ENCODE peak calls at places on chromosome 5, in five cellular contexts. One of them, this sample, is unnamed.
A peak's percentile ranks its signal among the peaks of the same experiment; 100 is the strongest.

GRCh38 chr5:32058101-32058500 is 116.0 kb downstream of the GOLPH3 start:
- DNase-seq in neuronal stem cell: no peak
- DNase-seq in H9: no peak
- DNase-seq in colonic mucosa: no peak
- DNase-seq in HCT116: no peak
- DNase-seq in this sample: no peak

GRCh38 chr5:180779985-180780610 is 22.5 kb downstream of the MGAT1 start:
- DNase-seq in H9: no peak
- DNase-seq in HCT116: no peak
- DNase-seq in neuronal stem cell: no peak
- DNase-seq in colonic mucosa: no peak
- DNase-seq in this sample: no peak

GRCh38 chr5:132104561-132104960 is 31.0 kb downstream of the CSF2 start:
- DNase-seq in colonic mucosa: no peak
- DNase-seq in neuronal stem cell: no peak
- DNase-seq in HCT116: no peak
- DNase-seq in H9: no peak
- DNase-seq in this sample: no peak

GRCh38 chr5:44002381-44002901 is 386.8 kb downstream of the FGF10 start:
- DNase-seq in neuronal stem cell: no peak
- DNase-seq in HCT116: peak; percentile 2
- DNase-seq in H9: no peak
- DNase-seq in colonic mucosa: no peak
- DNase-seq in this sample: no peak

GRCh38 chr5:115465416-115465815 is 79.2 kb downstream of the FEM1C start:
- DNase-seq in HCT116: no peak
- DNase-seq in colonic mucosa: no peak
- DNase-seq in neuronal stem cell: no peak
- DNase-seq in H9: no peak
- DNase-seq in this sample: no peak

GRCh38 chr5:159510282-159510681 is 180.0 kb upstream of the IL12B start:
- DNase-seq in HCT116: no peak
- DNase-seq in colonic mucosa: peak; percentile 43
- DNase-seq in H9: peak; percentile 93
- DNase-seq in neuronal stem cell: peak; percentile 70
- DNase-seq in this sample: peak; percentile 16

GRCh38 chr5:169826618-169827017 is 153.7 kb downstream of the INSYN2B start:
- DNase-seq in colonic mucosa: no peak
- DNase-seq in H9: no peak
- DNase-seq in HCT116: no peak
- DNase-seq in neuronal stem cell: no peak
- DNase-seq in this sample: no peak

GRCh38 chr5:5252106-5252505 is 112.0 kb downstream of the ADAMTS16 start:
- DNase-seq in HCT116: no peak
- DNase-seq in H9: no peak
- DNase-seq in colonic mucosa: no peak
- DNase-seq in neuronal stem cell: no peak
- DNase-seq in this sample: peak; percentile 15

GRCh38 chr5:132557425-132557805 is 638 bp downstream of the RAD50 start:
- DNase-seq in colonic mucosa: peak; percentile 83
- DNase-seq in H9: peak; percentile 63
- DNase-seq in neuronal stem cell: no peak
- DNase-seq in HCT116: peak; percentile 37
- DNase-seq in this sample: peak; percentile 88

GRCh38 chr5:142900926-142901325 is 130.7 kb downstream of the ARHGAP26 start:
- DNase-seq in H9: no peak
- DNase-seq in colonic mucosa: no peak
- DNase-seq in neuronal stem cell: no peak
- DNase-seq in HCT116: no peak
- DNase-seq in this sample: peak; percentile 38

GRCh38 chr5:40791715-40792139 is 6.4 kb downstream of the PRKAA1 start:
- DNase-seq in colonic mucosa: no peak
- DNase-seq in HCT116: no peak
- DNase-seq in H9: no peak
- DNase-seq in neuronal stem cell: no peak
- DNase-seq in this sample: peak; percentile 11

GRCh38 chr5:29037716-29038115 is 1999.3 kb upstream of the CDH9 start:
- DNase-seq in colonic mucosa: no peak
- DNase-seq in H9: no peak
- DNase-seq in HCT116: no peak
- DNase-seq in neuronal stem cell: no peak
- DNase-seq in this sample: no peak

GRCh38 chr5:53569486-53569885 is 9.0 kb downstream of the NDUFS4 start:
- DNase-seq in colonic mucosa: no peak
- DNase-seq in neuronal stem cell: no peak
- DNase-seq in H9: no peak
- DNase-seq in HCT116: no peak
- DNase-seq in this sample: no peak

GRCh38 chr5:39520232-39520572 is 95.4 kb upstream of the DAB2 start:
- DNase-seq in colonic mucosa: no peak
- DNase-seq in neuronal stem cell: no peak
- DNase-seq in H9: no peak
- DNase-seq in HCT116: no peak
- DNase-seq in this sample: no peak

GRCh38 chr5:133048993-133049725 is 2.7 kb upstream of the HSPA4 start:
- DNase-seq in H9: no peak
- DNase-seq in colonic mucosa: no peak
- DNase-seq in neuronal stem cell: no peak
- DNase-seq in HCT116: no peak
- DNase-seq in this sample: peak; percentile 24

GRCh38 chr5:38845555-38846378 is at the start of gene OSMR:
- DNase-seq in neuronal stem cell: peak; percentile 29
- DNase-seq in colonic mucosa: peak; percentile 70
- DNase-seq in HCT116: peak; percentile 78
- DNase-seq in H9: peak; percentile 65
- DNase-seq in this sample: peak; percentile 93

GRCh38 chr5:136729901-136730355 is 364.6 kb upstream of the TRPC7 start:
- DNase-seq in colonic mucosa: no peak
- DNase-seq in HCT116: peak; percentile 34
- DNase-seq in H9: no peak
- DNase-seq in neuronal stem cell: no peak
- DNase-seq in this sample: peak; percentile 92

GRCh38 chr5:133847886-133848285 is 120.5 kb downstream of the C5orf15 start:
- DNase-seq in colonic mucosa: no peak
- DNase-seq in H9: peak; percentile 16
- DNase-seq in HCT116: no peak
- DNase-seq in neuronal stem cell: no peak
- DNase-seq in this sample: no peak

GRCh38 chr5:17365756-17366155 is 132.3 kb upstream of the TAF11L2 start:
- DNase-seq in HCT116: no peak
- DNase-seq in H9: no peak
- DNase-seq in neuronal stem cell: peak; percentile 9
- DNase-seq in colonic mucosa: no peak
- DNase-seq in this sample: no peak

GRCh38 chr5:54669845-54670635 is 152.5 kb downstream of the SNX18 start:
- DNase-seq in colonic mucosa: no peak
- DNase-seq in H9: no peak
- DNase-seq in HCT116: no peak
- DNase-seq in neuronal stem cell: no peak
- DNase-seq in this sample: no peak

GRCh38 chr5:179731791-179732411 is 721 bp upstream of the MAML1 start:
- DNase-seq in HCT116: no peak
- DNase-seq in H9: peak; percentile 36
- DNase-seq in colonic mucosa: peak; percentile 32
- DNase-seq in neuronal stem cell: no peak
- DNase-seq in this sample: peak; percentile 89

GRCh38 chr5:107604146-107604910 is 66.4 kb downstream of the EFNA5 start:
- DNase-seq in H9: no peak
- DNase-seq in colonic mucosa: no peak
- DNase-seq in neuronal stem cell: no peak
- DNase-seq in HCT116: no peak
- DNase-seq in this sample: no peak

GRCh38 chr5:136998864-136999263 is 500.3 kb downstream of the SPOCK1 start:
- DNase-seq in HCT116: no peak
- DNase-seq in neuronal stem cell: no peak
- DNase-seq in H9: no peak
- DNase-seq in colonic mucosa: peak; percentile 28
- DNase-seq in this sample: no peak

GRCh38 chr5:31954091-31954490 is 220.0 kb downstream of the GOLPH3 start:
- DNase-seq in neuronal stem cell: no peak
- DNase-seq in HCT116: no peak
- DNase-seq in colonic mucosa: no peak
- DNase-seq in H9: no peak
- DNase-seq in this sample: no peak

GRCh38 chr5:15499528-15500325 is at the start of gene FBXL7:
- DNase-seq in neuronal stem cell: peak; percentile 71
- DNase-seq in HCT116: no peak
- DNase-seq in H9: peak; percentile 81
- DNase-seq in colonic mucosa: peak; percentile 47
- DNase-seq in this sample: peak; percentile 36
- H3K9ac ChIP-seq in neuronal stem cell: peak within 1 kb of the TSS; percentile 97
- H3K9ac ChIP-seq in HCT116: no peak within 1 kb of the TSS
- H3K9ac ChIP-seq in H9: peak within 1 kb of the TSS; percentile 36
- H3K9ac ChIP-seq in colonic mucosa: peak within 1 kb of the TSS; percentile 69
- H3K9ac ChIP-seq in this sample: peak within 1 kb of the TSS; percentile 87

DNA sequence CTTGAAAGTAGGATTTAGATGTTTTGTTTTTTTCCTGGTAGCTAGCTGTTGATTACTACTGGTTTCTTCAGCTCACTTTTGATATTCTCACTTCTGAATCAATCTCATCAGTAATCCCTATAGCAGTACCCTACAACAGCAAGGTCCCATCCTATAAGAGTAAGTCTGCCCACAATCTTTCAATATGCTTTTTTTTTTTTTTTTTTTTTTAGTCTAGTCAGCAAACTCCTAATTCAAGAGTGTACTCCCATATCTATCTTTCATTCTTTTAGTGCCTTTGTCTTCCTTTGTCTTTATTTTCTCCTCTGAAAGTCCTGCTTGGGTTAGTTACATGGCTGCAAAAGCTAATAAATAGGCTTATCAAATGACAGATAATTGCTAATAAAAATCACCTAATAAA is 362.4 kb upstream of the RIOK2 start:
- DNase-seq in H9: no peak
- DNase-seq in HCT116: no peak
- DNase-seq in colonic mucosa: no peak
- DNase-seq in neuronal stem cell: no peak
- DNase-seq in this sample: no peak
- H3K9me3 ChIP-seq in H9: no peaks in the 10 kb centered on the region
- H3K9me3 ChIP-seq in HCT116: no peaks in the 10 kb centered on the region
- H3K9me3 ChIP-seq in colonic mucosa: no peaks in the 10 kb centered on the region
- H3K9me3 ChIP-seq in neuronal stem cell: no peaks in the 10 kb centered on the region
- H3K9me3 ChIP-seq in this sample: no peaks in the 10 kb centered on the region

DNA sequence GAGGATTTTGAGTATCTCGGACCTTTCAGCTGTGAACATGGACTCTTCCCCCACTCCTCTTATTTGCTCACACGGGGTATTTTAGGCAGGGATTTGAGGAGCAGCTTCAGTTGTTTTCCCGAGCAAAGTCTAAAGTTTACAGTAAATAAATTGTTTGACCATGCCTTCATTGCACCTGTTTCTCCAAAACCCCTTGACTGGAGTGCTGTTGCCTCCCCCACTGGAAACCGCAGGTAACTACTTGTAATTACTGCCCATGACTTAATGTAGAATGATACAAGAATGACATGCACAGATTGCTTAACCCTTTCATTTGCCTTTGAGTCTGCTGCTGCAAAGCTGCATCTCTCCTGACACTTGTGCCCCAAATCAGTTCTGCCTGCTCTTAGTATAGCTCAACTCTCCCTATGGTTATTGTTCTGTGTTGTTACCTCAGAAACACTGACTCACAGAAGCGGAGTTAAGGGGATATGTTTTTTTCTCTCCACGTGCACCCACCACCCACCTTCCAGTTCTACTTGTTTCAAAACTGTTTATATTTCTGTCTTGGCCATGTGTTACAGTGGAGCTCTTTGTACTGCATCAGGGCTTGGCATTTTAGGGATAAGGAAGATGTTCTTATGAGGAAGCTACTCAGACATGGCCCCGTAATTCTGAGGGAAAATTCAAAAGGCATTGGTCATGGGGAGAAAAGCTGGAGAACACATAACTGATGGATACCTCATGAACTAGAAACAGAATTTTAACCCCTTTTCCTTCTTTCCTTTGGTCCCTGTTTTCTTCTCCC is 2.2 kb downstream of the ADRB2 start:
- DNase-seq in H9: no peak
- DNase-seq in HCT116: no peak
- DNase-seq in neuronal stem cell: no peak
- DNase-seq in colonic mucosa: no peak
- DNase-seq in this sample: no peak
- H3K9ac ChIP-seq in H9: no peak overlapping the region
- H3K9ac ChIP-seq in HCT116: no peak overlapping the region
- H3K9ac ChIP-seq in neuronal stem cell: no peak overlapping the region
- H3K9ac ChIP-seq in colonic mucosa: no peak overlapping the region
- H3K9ac ChIP-seq in this sample: no peak overlapping the region

DNA sequence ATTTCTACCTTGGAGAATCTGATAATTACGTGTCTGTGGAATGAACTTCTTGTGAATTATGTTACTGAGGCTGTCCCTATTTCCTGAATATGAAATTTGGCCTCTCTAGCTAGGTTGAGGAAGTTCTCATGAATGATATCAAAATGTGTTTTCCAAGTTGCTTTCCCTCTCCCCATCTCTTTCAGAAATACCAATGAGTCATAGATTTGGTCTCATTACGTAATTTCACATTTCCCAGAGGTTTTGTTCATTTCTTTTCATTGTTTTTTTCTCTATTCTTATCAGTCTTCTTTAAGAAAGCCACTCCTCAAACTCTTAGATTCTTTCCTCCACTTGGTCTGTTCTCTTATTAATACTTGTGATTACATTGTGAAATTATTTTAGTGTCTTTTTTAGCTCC is 923.8 kb upstream of the CDH9 start:
- DNase-seq in HCT116: no peak
- DNase-seq in colonic mucosa: no peak
- DNase-seq in H9: no peak
- DNase-seq in neuronal stem cell: no peak
- DNase-seq in this sample: peak; percentile 9
- H3K9me3 ChIP-seq in HCT116: peaks cover 39% of the 10 kb centered on the region
- H3K9me3 ChIP-seq in colonic mucosa: no peaks in the 10 kb centered on the region
- H3K9me3 ChIP-seq in H9: no peaks in the 10 kb centered on the region
- H3K9me3 ChIP-seq in neuronal stem cell: peaks cover 4% of the 10 kb centered on the region
- H3K9me3 ChIP-seq in this sample: peaks cover 11% of the 10 kb centered on the region

GRCh38 chr5:177509991-177510566 is 453 bp upstream of the DOK3 start:
- DNase-seq in HCT116: no peak
- DNase-seq in H9: no peak
- DNase-seq in colonic mucosa: no peak
- DNase-seq in neuronal stem cell: no peak
- DNase-seq in this sample: no peak
- H3K9ac ChIP-seq in HCT116: no peak overlapping the region
- H3K9ac ChIP-seq in H9: no peak overlapping the region
- H3K9ac ChIP-seq in colonic mucosa: peak overlapping the region; percentile 56
- H3K9ac ChIP-seq in neuronal stem cell: no peak overlapping the region
- H3K9ac ChIP-seq in this sample: no peak overlapping the region